ENCODE peak calls at places on chromosomes 5 and 9, in four cellular contexts. O is neural progenitor cell, R is tibial artery, S is psoas muscle. M is an unnamed sample. For H3K4me1, the result is how much of the 10 kb centered on the place peaks cover.

GRCh38 chr5:57495285-57495684 is 12.7 kb upstream of the ACTBL2 start:
- DNase-seq in O (no peak), R (no peak), S (no peak), M (no peak)

GRCh38 chr5:179816401-179817070 is 4.2 kb upstream of the SQSTM1 start:
- DNase-seq in O (peak), R (no peak), S (peak), M (peak)

GRCh38 chr5:2205596-2205995 is 322.9 kb upstream of the IRX4 start:
- DNase-seq in O (no peak), R (no peak), S (no peak), M (no peak)

GRCh38 chr9:117491491-117491890 is 76.6 kb upstream of the ASTN2 start:
- DNase-seq in O (no peak), R (no peak), S (no peak), M (no peak)

GRCh38 chr9:121700165-121700830 is 48.9 kb downstream of the DAB2IP start:
- DNase-seq in O (peak), R (peak), S (peak), M (peak)

GRCh38 chr5:1801061-1801953 is at the start of gene NDUFS6:
- DNase-seq in O (peak), R (peak), S (peak), M (peak)

GRCh38 chr5:96008487-96008886 is 46.8 kb upstream of the ELL2 start:
- DNase-seq in O (no peak), R (no peak), S (no peak), M (no peak)

GRCh38 chr5:56535347-56535746 is 280.0 kb upstream of the MAP3K1 start:
- DNase-seq in O (no peak), R (no peak), S (no peak), M (no peak)

GRCh38 chr5:141845371-141845821 is 32.8 kb downstream of the PCDH1 start:
- DNase-seq in O (peak), R (no peak), S (no peak), M (no peak)

GRCh38 chr5:63400079-63400478 is 562.2 kb downstream of the HTR1A start:
- DNase-seq in O (no peak), R (no peak), S (no peak), M (no peak)

GRCh38 chr9:69582544-69583297 is 89.5 kb downstream of the APBA1 start:
- DNase-seq in O (no peak), R (no peak), S (no peak), M (no peak)

GRCh38 chr5:126195410-126196100 is 227.7 kb upstream of the GRAMD2B start:
- DNase-seq in O (no peak), R (no peak), S (no peak), M (no peak)
- H3K4me1 ChIP-seq in O (under half), R (under half), S (under half), M (under half)

GRCh38 chr9:37191403-37192089 is 71.2 kb downstream of the ZCCHC7 start:
- DNase-seq in O (peak), R (no peak), S (no peak), M (no peak)
- TF ChIP-seq CTCF in O (no peak), R (no peak), S (no peak), M (no peak)

GRCh38 chr5:172101547-172102225 is 86.3 kb downstream of the STK10 start:
- DNase-seq in O (no peak), R (no peak), S (no peak), M (no peak)
- H3K4me1 ChIP-seq in O (under half), R (under half), S (under half), M (under half)

GRCh38 chr5:88964831-88965230 is 81.8 kb upstream of the MEF2C start:
- DNase-seq in O (no peak), R (no peak), S (no peak), M (no peak)

GRCh38 chr5:88967633-88968585 is 84.9 kb upstream of the MEF2C start:
- DNase-seq in O (no peak), R (no peak), S (no peak), M (no peak)
- TF ChIP-seq CTCF in O (no peak), R (no peak), S (no peak), M (no peak)

GRCh38 chr9:127131871-127132270 is 9.4 kb upstream of the ANGPTL2 start:
- DNase-seq in O (no peak), R (no peak), S (no peak), M (no peak)

GRCh38 chr9:127133739-127134167 is 11.3 kb upstream of the ANGPTL2 start:
- DNase-seq in O (peak), R (peak), S (peak), M (peak)

GRCh38 chr9:127130661-127131538 is 8.5 kb upstream of the ANGPTL2 start:
- DNase-seq in O (no peak), R (peak), S (peak), M (peak)

GRCh38 chr9:127132921-127133647 is 10.6 kb upstream of the ANGPTL2 start:
- DNase-seq in O (peak), R (no peak), S (peak), M (peak)

DNA sequence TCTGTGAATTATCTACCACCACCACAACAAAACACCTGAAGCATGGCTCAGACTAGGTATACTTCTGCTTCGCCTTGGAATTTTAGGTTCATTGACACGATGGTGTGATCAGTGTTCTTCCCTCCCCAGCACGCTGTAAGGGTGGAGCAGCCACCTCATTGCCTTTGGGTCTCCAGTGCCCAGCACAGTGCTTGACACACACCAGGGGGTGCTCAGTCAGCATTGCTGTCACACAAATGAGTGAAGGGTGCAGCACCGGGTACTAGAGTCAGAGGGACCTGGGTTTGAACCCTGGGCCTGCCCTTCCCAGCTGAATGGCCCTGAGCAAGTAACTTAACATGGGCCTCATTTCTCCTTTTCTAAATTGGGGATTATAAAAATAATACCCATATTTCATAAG is 9.9 kb upstream of the ANGPTL2 start:
- DNase-seq in O (no peak), R (no peak), S (peak), M (no peak)
- H3K4me1 ChIP-seq in O (under half), R (half or more), S (half or more), M (under half)

GRCh38 chr9:126914458-126915280 is at the start of gene RALGPS1:
- DNase-seq in O (peak), R (peak), S (peak), M (peak)

GRCh38 chr9:126915846-126916543 is 1.4 kb downstream of the RALGPS1 start:
- DNase-seq in O (no peak), R (no peak), S (no peak), M (no peak)

GRCh38 chr9:126915281-126915816 is 767 bp downstream of the RALGPS1 start:
- DNase-seq in O (peak), R (peak), S (peak), M (peak)

GRCh38 chr9:126919193-126919592 is 4.6 kb downstream of the RALGPS1 start:
- DNase-seq in O (no peak), R (no peak), S (no peak), M (no peak)

DNA sequence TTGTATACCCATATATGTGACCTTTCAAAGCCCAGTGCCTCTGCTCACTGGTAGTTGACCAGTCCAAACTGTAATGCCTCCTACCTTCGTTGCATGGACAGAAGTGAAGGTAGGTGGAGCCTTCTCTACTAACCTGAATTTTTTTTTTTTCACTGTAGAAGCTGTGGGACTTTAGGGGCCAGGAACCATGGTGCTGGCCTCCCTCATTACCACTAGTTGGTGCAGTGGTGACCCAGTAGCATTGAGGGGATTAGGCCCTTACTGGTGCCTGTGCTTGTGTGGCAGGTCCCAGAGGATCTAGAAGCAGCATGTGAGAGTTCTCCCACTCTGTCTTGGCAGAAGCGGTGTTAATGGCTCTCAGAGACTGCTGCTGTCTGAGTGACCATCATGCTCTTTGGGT is 2.3 kb downstream of the RALGPS1 start:
- DNase-seq in O (peak), R (no peak), S (no peak), M (no peak)
- TF ChIP-seq CTCF in O (peak), R (no peak), S (no peak), M (no peak)